ENCODE peak calls at places on chromosome 17, in six cellular contexts. D is cardiac muscle cell; I is HT1080; Y is NCI-H1694; L is breast epithelium; W is naive thymus-derived CD8-positive, alpha-beta T cell. S is an unnamed sample.

GRCh38 chr17:37131064-37131463 is 182.3 kb downstream of the AATF start:
- DNase-seq in D (no peak), I (peak), Y (no peak), L (no peak), W (no peak), S (no peak)

GRCh38 chr17:31134526-31134925 is 39.7 kb downstream of the NF1 start:
- DNase-seq in D (no peak), I (no peak), Y (no peak), L (no peak), W (no peak), S (no peak)

GRCh38 chr17:72430611-72431432 is 310.0 kb downstream of the SOX9 start:
- DNase-seq in D (no peak), I (no peak), Y (no peak), L (no peak), W (no peak), S (no peak)

GRCh38 chr17:31571124-31571892 is 179.8 kb downstream of the RAB11FIP4 start:
- DNase-seq in D (no peak), I (peak), Y (no peak), L (peak), W (no peak), S (no peak)

GRCh38 chr17:17606416-17607000 is 15.0 kb upstream of the PEMT start:
- DNase-seq in D (peak), I (no peak), Y (peak), L (no peak), W (no peak), S (no peak)

GRCh38 chr17:33572615-33573014 is 279.5 kb upstream of the ASIC2 start:
- DNase-seq in D (peak), I (peak), Y (no peak), L (no peak), W (no peak), S (no peak)

GRCh38 chr17:30414486-30414885 is 35.8 kb downstream of the CPD start:
- DNase-seq in D (no peak), I (no peak), Y (no peak), L (no peak), W (no peak), S (no peak)

GRCh38 chr17:81556175-81556691 is 4.1 kb upstream of the FAAP100 start:
- DNase-seq in D (peak), I (peak), Y (no peak), L (no peak), W (no peak), S (no peak)

GRCh38 chr17:1647802-1648581 is 1.7 kb downstream of the RILP start:
- DNase-seq in D (peak), I (no peak), Y (peak), L (no peak), W (no peak), S (no peak)

GRCh38 chr17:55263565-55264272 is 1.0 kb upstream of the HLF start:
- DNase-seq in D (no peak), I (no peak), Y (no peak), L (no peak), W (no peak), S (peak)

GRCh38 chr17:47276868-47277267 is 23.2 kb downstream of the ITGB3 start:
- DNase-seq in D (peak), I (peak), Y (peak), L (peak), W (no peak), S (no peak)

GRCh38 chr17:3986939-3987335 is 22.7 kb upstream of the ATP2A3 start:
- DNase-seq in D (no peak), I (no peak), Y (no peak), L (no peak), W (no peak), S (peak)

GRCh38 chr17:63950940-63951907 is 19.1 kb upstream of the CD79B start:
- DNase-seq in D (peak), I (no peak), Y (no peak), L (no peak), W (no peak), S (peak)

GRCh38 chr17:17693253-17693954 is 12.1 kb downstream of the RAI1 start:
- DNase-seq in D (peak), I (peak), Y (peak), L (peak), W (peak), S (no peak)

GRCh38 chr17:79023886-79024771 is at the start of gene C1QTNF1:
- DNase-seq in D (peak), I (no peak), Y (no peak), L (peak), W (peak), S (peak)

GRCh38 chr17:19945009-19945650 is 32.5 kb downstream of the AKAP10 start:
- DNase-seq in D (no peak), I (no peak), Y (no peak), L (no peak), W (no peak), S (no peak)

GRCh38 chr17:17196776-17197175 is 9.4 kb downstream of the PLD6 start:
- DNase-seq in D (no peak), I (peak), Y (no peak), L (no peak), W (no peak), S (no peak)

GRCh38 chr17:57638284-57638683 is 106.8 kb downstream of the CCDC182 start:
- DNase-seq in D (no peak), I (no peak), Y (no peak), L (no peak), W (no peak), S (no peak)

GRCh38 chr17:76446449-76447231 is 6.3 kb downstream of the UBE2O start:
- DNase-seq in D (peak), I (peak), Y (no peak), L (no peak), W (no peak), S (no peak)

GRCh38 chr17:50279181-50279526 is 4.9 kb downstream of the TMEM92 start:
- DNase-seq in D (no peak), I (peak), Y (no peak), L (no peak), W (no peak), S (no peak)

GRCh38 chr17:34068506-34069035 is 186.5 kb upstream of the CCL2 start:
- DNase-seq in D (no peak), I (no peak), Y (no peak), L (no peak), W (no peak), S (no peak)

GRCh38 chr17:1399366-1399678 is 700 bp downstream of the YWHAE start:
- DNase-seq in D (peak), I (no peak), Y (no peak), L (peak), W (no peak), S (peak)

GRCh38 chr17:7440823-7441174 is 1.5 kb downstream of the FGF11 start:
- DNase-seq in D (no peak), I (peak), Y (no peak), L (no peak), W (no peak), S (no peak)

GRCh38 chr17:2853722-2854580 is 57.7 kb downstream of the RAP1GAP2 start:
- DNase-seq in D (peak), I (no peak), Y (no peak), L (no peak), W (no peak), S (peak)

GRCh38 chr17:49589556-49589885 is 13.8 kb downstream of the NXPH3 start:
- DNase-seq in D (no peak), I (no peak), Y (peak), L (peak), W (no peak), S (no peak)

GRCh38 chr17:80005360-80006338 is 30.0 kb downstream of the TBC1D16 start:
- DNase-seq in D (peak), I (peak), Y (peak), L (no peak), W (peak), S (peak)

GRCh38 chr17:2814499-2815341 is 18.5 kb downstream of the RAP1GAP2 start:
- DNase-seq in D (no peak), I (peak), Y (no peak), L (no peak), W (peak), S (peak)

GRCh38 chr17:50423553-50424159 is 2.4 kb upstream of the ACSF2 start:
- DNase-seq in D (no peak), I (peak), Y (no peak), L (no peak), W (no peak), S (no peak)

GRCh38 chr17:61122356-61122913 is 277.2 kb upstream of the TBX2 start:
- DNase-seq in D (no peak), I (no peak), Y (no peak), L (no peak), W (no peak), S (no peak)

GRCh38 chr17:4998027-4998665 is 396 bp downstream of the KIF1C start:
- DNase-seq in D (peak), I (no peak), Y (no peak), L (no peak), W (no peak), S (no peak)

GRCh38 chr17:57808882-57809281 is 41.0 kb downstream of the MRPS23 start:
- DNase-seq in D (no peak), I (no peak), Y (no peak), L (no peak), W (no peak), S (no peak)

GRCh38 chr17:78174870-78175642 is 6.7 kb downstream of the SYNGR2 start:
- DNase-seq in D (no peak), I (no peak), Y (peak), L (no peak), W (no peak), S (no peak)

GRCh38 chr17:76879691-76880090 is 11.5 kb downstream of the MGAT5B start:
- DNase-seq in D (no peak), I (no peak), Y (no peak), L (no peak), W (no peak), S (no peak)